ENCODE peak calls at places on chromosome 1, in five cellular contexts. X is WTC11, O is renal cortical epithelial cell, D is substantia nigra, I is SJSA1. V is an unnamed sample.
A peak's percentile ranks its signal among the peaks of the same experiment; 100 is the strongest.

GRCh38 chr1:225824522-225824921 is 14.6 kb downstream of the EPHX1 start:
- DNase-seq in X (no peak), O (no peak), D (no peak), I (no peak), V (peak; percentile 15)

GRCh38 chr1:228935198-228935663 is 200.0 kb downstream of the RHOU start:
- DNase-seq in X (no peak), O (no peak), D (no peak), I (no peak), V (no peak)

GRCh38 chr1:101451888-101452287 is 215.1 kb downstream of the S1PR1 start:
- DNase-seq in X (no peak), O (no peak), D (no peak), I (no peak), V (no peak)

GRCh38 chr1:8670371-8670818 is 147.0 kb downstream of the RERE start:
- DNase-seq in X (no peak), O (peak; percentile 79), D (no peak), I (peak; percentile 93), V (no peak)

GRCh38 chr1:182381962-182382819 is 9.4 kb downstream of the GLUL start:
- DNase-seq in X (no peak), O (no peak), D (no peak), I (no peak), V (no peak)

GRCh38 chr1:66598670-66599069 is 64.7 kb downstream of the SGIP1 start:
- DNase-seq in X (no peak), O (peak; percentile 51), D (no peak), I (peak; percentile 71), V (no peak)

GRCh38 chr1:18470650-18471355 is 9.9 kb upstream of the KLHDC7A start:
- DNase-seq in X (no peak), O (no peak), D (no peak), I (no peak), V (no peak)

GRCh38 chr1:56387071-56387747 is 192.2 kb downstream of the PLPP3 start:
- DNase-seq in X (no peak), O (peak; percentile 29), D (no peak), I (no peak), V (no peak)

GRCh38 chr1:17903386-17903785 is 148.3 kb downstream of the ACTL8 start:
- DNase-seq in X (no peak), O (peak; percentile 14), D (no peak), I (no peak), V (no peak)

GRCh38 chr1:25022361-25023189 is 92.5 kb upstream of the RUNX3 start:
- DNase-seq in X (no peak), O (peak; percentile 80), D (peak; percentile 68), I (peak; percentile 96), V (peak; percentile 28)

GRCh38 chr1:114712987-114713386 is 3.6 kb downstream of the NRAS start:
- DNase-seq in X (no peak), O (no peak), D (no peak), I (no peak), V (no peak)

GRCh38 chr1:93817819-93818569 is 61.0 kb downstream of the DNTTIP2 start:
- DNase-seq in X (no peak), O (no peak), D (no peak), I (no peak), V (no peak)

GRCh38 chr1:8077120-8077573 is 51.0 kb upstream of the ERRFI1 start:
- DNase-seq in X (no peak), O (peak; percentile 98), D (no peak), I (peak; percentile 82), V (peak; percentile 77)

GRCh38 chr1:8540971-8541370 is 223.1 kb downstream of the SLC45A1 start:
- DNase-seq in X (no peak), O (peak; percentile 66), D (no peak), I (no peak), V (no peak)

GRCh38 chr1:212203611-212204010 is 81.6 kb upstream of the PPP2R5A start:
- DNase-seq in X (no peak), O (no peak), D (peak; percentile 18), I (no peak), V (no peak)

GRCh38 chr1:76254165-76255043 is 179.9 kb downstream of the ST6GALNAC3 start:
- DNase-seq in X (no peak), O (peak; percentile 22), D (no peak), I (peak; percentile 25), V (no peak)

GRCh38 chr1:8419172-8419571 is 101.3 kb downstream of the SLC45A1 start:
- DNase-seq in X (no peak), O (peak; percentile 95), D (no peak), I (peak; percentile 48), V (no peak)

GRCh38 chr1:186564558-186564957 is 103.6 kb upstream of the PDC start:
- DNase-seq in X (no peak), O (no peak), D (no peak), I (no peak), V (no peak)

GRCh38 chr1:7117599-7118281 is 332.5 kb downstream of the CAMTA1 start:
- DNase-seq in X (peak; percentile 55), O (peak; percentile 97), D (peak; percentile 33), I (peak; percentile 58), V (peak; percentile 65)

GRCh38 chr1:225479996-225480720 is 52.3 kb upstream of the LBR start:
- DNase-seq in X (no peak), O (no peak), D (no peak), I (no peak), V (no peak)

GRCh38 chr1:116805398-116805797 is 51.2 kb downstream of the CD2 start:
- DNase-seq in X (no peak), O (no peak), D (no peak), I (no peak), V (no peak)

GRCh38 chr1:155463865-155464264 is 98.7 kb downstream of the ASH1L start:
- DNase-seq in X (no peak), O (peak; percentile 62), D (no peak), I (peak; percentile 65), V (no peak)

GRCh38 chr1:202694354-202694753 is 15.9 kb downstream of the SYT2 start:
- DNase-seq in X (no peak), O (no peak), D (no peak), I (no peak), V (no peak)

GRCh38 chr1:47568763-47569162 is 130.9 kb downstream of the FOXD2 start:
- DNase-seq in X (no peak), O (no peak), D (peak; percentile 38), I (no peak), V (no peak)

GRCh38 chr1:223792046-223792445 is 53.7 kb downstream of the TP53BP2 start:
- DNase-seq in X (no peak), O (no peak), D (no peak), I (no peak), V (no peak)

GRCh38 chr1:11961230-11961629 is 19.0 kb upstream of the MFN2 start:
- DNase-seq in X (no peak), O (peak; percentile 85), D (peak; percentile 12), I (no peak), V (no peak)

GRCh38 chr1:7004181-7004580 is 218.9 kb downstream of the CAMTA1 start:
- DNase-seq in X (no peak), O (no peak), D (no peak), I (no peak), V (no peak)

GRCh38 chr1:56446531-56447098 is 132.7 kb downstream of the PLPP3 start:
- DNase-seq in X (no peak), O (no peak), D (no peak), I (no peak), V (peak; percentile 81)

GRCh38 chr1:245172829-245173228 is 18.0 kb downstream of the KIF26B start:
- DNase-seq in X (no peak), O (no peak), D (no peak), I (no peak), V (no peak)

GRCh38 chr1:88375977-88376376 is 308.1 kb upstream of the PKN2 start:
- DNase-seq in X (no peak), O (no peak), D (no peak), I (no peak), V (no peak)

GRCh38 chr1:155026154-155026553 is 7.4 kb downstream of the DCST2 start:
- DNase-seq in X (no peak), O (no peak), D (no peak), I (no peak), V (no peak)

GRCh38 chr1:93846151-93846928 is 32.7 kb downstream of the DNTTIP2 start:
- DNase-seq in X (peak; percentile 89), O (peak; percentile 49), D (peak; percentile 91), I (peak; percentile 90), V (peak; percentile 79)

GRCh38 chr1:27656157-27656893 is 15.7 kb downstream of the IFI6 start:
- DNase-seq in X (peak; percentile 70), O (peak; percentile 41), D (no peak), I (no peak), V (peak; percentile 76)

GRCh38 chr1:29708381-29708780 is 472.1 kb downstream of the PTPRU start:
- DNase-seq in X (no peak), O (no peak), D (no peak), I (peak; percentile 34), V (no peak)

GRCh38 chr1:116325922-116326321 is 47.1 kb upstream of the ATP1A1 start:
- DNase-seq in X (no peak), O (no peak), D (no peak), I (no peak), V (peak; percentile 51)

GRCh38 chr1:205748398-205749093 is 1.4 kb downstream of the NUCKS1 start:
- DNase-seq in X (no peak), O (peak; percentile 35), D (peak; percentile 7), I (no peak), V (no peak)

GRCh38 chr1:60867782-60868181 is 214.6 kb upstream of the NFIA start:
- DNase-seq in X (no peak), O (no peak), D (no peak), I (no peak), V (no peak)

GRCh38 chr1:23756676-23757075 is 13.4 kb downstream of the ELOA start:
- DNase-seq in X (no peak), O (peak; percentile 89), D (no peak), I (no peak), V (no peak)

V was measured in gastrocnemius medialis.